ENCODE peak calls at places on chromosome 9, in nine cellular contexts. D, J, O, H, L, Z, X, K and N are unnamed samples. For H3K4me1, the result is how much of the 10 kb centered on the place peaks cover.

GRCh38 chr9:79195904-79196303 is 375.9 kb upstream of the TLE4 start:
- DNase-seq in D (no peak), J (no peak), O (no peak), H (peak), L (no peak), Z (no peak), X (no peak), K (no peak), N (no peak)

GRCh38 chr9:33734911-33735310 is 60.5 kb upstream of the PRSS3 start:
- DNase-seq in D (no peak), J (no peak), O (no peak), H (no peak), L (peak), Z (no peak), X (no peak), K (no peak), N (no peak)

GRCh38 chr9:117178596-117179111 is 236.2 kb downstream of the ASTN2 start:
- DNase-seq in D (no peak), J (peak), O (peak), H (no peak), L (no peak), Z (no peak), X (no peak), K (no peak), N (no peak)

GRCh38 chr9:90659626-90660364 is 17.2 kb upstream of the DIRAS2 start:
- DNase-seq in D (no peak), J (no peak), O (no peak), H (peak), L (peak), Z (no peak), X (no peak), K (no peak), N (no peak)

GRCh38 chr9:131476777-131477345 is 25.9 kb upstream of the POMT1 start:
- DNase-seq in D (no peak), J (no peak), O (no peak), H (no peak), L (no peak), Z (no peak), X (no peak), K (no peak), N (no peak)

GRCh38 chr9:133973791-133974630 is 18.1 kb downstream of the VAV2 start:
- DNase-seq in D (no peak), J (peak), O (peak), H (no peak), L (no peak), Z (no peak), X (peak), K (no peak), N (no peak)

GRCh38 chr9:90893706-90894105 is 92.1 kb downstream of the SYK start:
- DNase-seq in D (no peak), J (no peak), O (no peak), H (no peak), L (no peak), Z (no peak), X (no peak), K (no peak), N (no peak)

GRCh38 chr9:33125441-33125840 is 41.7 kb downstream of the B4GALT1 start:
- DNase-seq in D (no peak), J (no peak), O (no peak), H (no peak), L (no peak), Z (no peak), X (no peak), K (no peak), N (no peak)

GRCh38 chr9:137478613-137479314 is 19.6 kb upstream of the NSMF start:
- DNase-seq in D (no peak), J (no peak), O (peak), H (no peak), L (no peak), Z (no peak), X (no peak), K (peak), N (no peak)

GRCh38 chr9:124660341-124660801 is 110.7 kb downstream of the NR6A1 start:
- DNase-seq in D (no peak), J (peak), O (peak), H (peak), L (peak), Z (peak), X (peak), K (peak), N (no peak)

GRCh38 chr9:21153688-21154608 is 12.3 kb upstream of the IFNW1 start:
- DNase-seq in D (peak), J (peak), O (peak), H (peak), L (peak), Z (peak), X (peak), K (peak), N (peak)

GRCh38 chr9:81597749-81598497 is 91.4 kb downstream of the TLE1 start:
- DNase-seq in D (no peak), J (no peak), O (no peak), H (no peak), L (no peak), Z (no peak), X (no peak), K (no peak), N (no peak)

GRCh38 chr9:95028855-95029219 is 288.7 kb downstream of the FANCC start:
- DNase-seq in D (no peak), J (no peak), O (no peak), H (no peak), L (no peak), Z (no peak), X (no peak), K (no peak), N (no peak)

GRCh38 chr9:100590481-100590880 is 12.6 kb downstream of the CAVIN4 start:
- DNase-seq in D (no peak), J (no peak), O (no peak), H (peak), L (no peak), Z (no peak), X (no peak), K (no peak), N (no peak)

GRCh38 chr9:74500584-74500924 is 3.4 kb downstream of the RORB start:
- DNase-seq in D (no peak), J (peak), O (peak), H (no peak), L (no peak), Z (no peak), X (no peak), K (peak), N (no peak)

GRCh38 chr9:119963798-119964372 is 594.6 kb upstream of the BRINP1 start:
- DNase-seq in D (peak), J (peak), O (peak), H (peak), L (peak), Z (no peak), X (peak), K (peak), N (no peak)

GRCh38 chr9:130232899-130233586 is 32.5 kb upstream of the HMCN2 start:
- DNase-seq in D (no peak), J (no peak), O (no peak), H (no peak), L (no peak), Z (no peak), X (no peak), K (peak), N (no peak)

GRCh38 chr9:136651859-136652258 is 10.9 kb upstream of the EGFL7 start:
- DNase-seq in D (no peak), J (no peak), O (no peak), H (no peak), L (no peak), Z (no peak), X (no peak), K (no peak), N (no peak)

GRCh38 chr9:91162784-91163440 is 198.8 kb downstream of the AUH start:
- DNase-seq in D (no peak), J (no peak), O (no peak), H (no peak), L (peak), Z (peak), X (peak), K (no peak), N (peak)

GRCh38 chr9:134568116-134568515 is 73.5 kb upstream of the COL5A1 start:
- DNase-seq in D (no peak), J (no peak), O (no peak), H (no peak), L (no peak), Z (no peak), X (peak), K (no peak), N (no peak)

GRCh38 chr9:27377147-27377807 is 80.3 kb upstream of the EQTN start:
- DNase-seq in D (no peak), J (no peak), O (no peak), H (no peak), L (peak), Z (peak), X (peak), K (no peak), N (peak)

GRCh38 chr9:27293046-27293445 is 3.9 kb downstream of the EQTN start:
- DNase-seq in D (no peak), J (no peak), O (no peak), H (peak), L (no peak), Z (no peak), X (no peak), K (no peak), N (no peak)

GRCh38 chr9:14865206-14865605 is 45.0 kb downstream of the FREM1 start:
- DNase-seq in D (no peak), J (no peak), O (peak), H (no peak), L (no peak), Z (no peak), X (no peak), K (no peak), N (no peak)

GRCh38 chr9:130331573-130331972 is 66.0 kb downstream of the HMCN2 start:
- DNase-seq in D (no peak), J (peak), O (no peak), H (peak), L (no peak), Z (no peak), X (peak), K (peak), N (no peak)

GRCh38 chr9:88092699-88093359 is 45.4 kb downstream of the SPATA31C2 start:
- DNase-seq in D (no peak), J (no peak), O (no peak), H (no peak), L (no peak), Z (no peak), X (peak), K (peak), N (no peak)

GRCh38 chr9:136526625-136527066 is 19.2 kb downstream of the NOTCH1 start:
- DNase-seq in D (no peak), J (peak), O (no peak), H (no peak), L (no peak), Z (no peak), X (peak), K (no peak), N (no peak)

GRCh38 chr9:136088939-136089696 is 6.0 kb downstream of the NACC2 start:
- DNase-seq in D (no peak), J (peak), O (peak), H (no peak), L (no peak), Z (no peak), X (no peak), K (no peak), N (no peak)

GRCh38 chr9:20507431-20507830 is 114.9 kb downstream of the MLLT3 start:
- DNase-seq in D (no peak), J (no peak), O (no peak), H (no peak), L (no peak), Z (no peak), X (no peak), K (no peak), N (no peak)

GRCh38 chr9:109894921-109895758 is 115.1 kb downstream of the PALM2AKAP2 start:
- DNase-seq in D (no peak), J (no peak), O (no peak), H (peak), L (peak), Z (no peak), X (no peak), K (no peak), N (no peak)

GRCh38 chr9:79461735-79462134 is 110.0 kb upstream of the TLE4 start:
- DNase-seq in D (no peak), J (no peak), O (peak), H (no peak), L (no peak), Z (no peak), X (no peak), K (no peak), N (no peak)

GRCh38 chr9:124831642-124832364 is 21.5 kb upstream of the WDR38 start:
- DNase-seq in D (no peak), J (no peak), O (no peak), H (no peak), L (no peak), Z (no peak), X (no peak), K (no peak), N (no peak)

GRCh38 chr9:133509179-133510083 is 15.3 kb downstream of the MYMK start:
- DNase-seq in D (no peak), J (peak), O (peak), H (no peak), L (peak), Z (peak), X (peak), K (peak), N (no peak)

GRCh38 chr9:132647355-132647754 is 22.4 kb downstream of the DDX31 start:
- DNase-seq in D (no peak), J (no peak), O (no peak), H (peak), L (peak), Z (no peak), X (peak), K (no peak), N (no peak)

GRCh38 chr9:111561165-111561719 is 36.3 kb downstream of the ZNF483 start:
- DNase-seq in D (no peak), J (no peak), O (no peak), H (no peak), L (no peak), Z (no peak), X (no peak), K (no peak), N (no peak)
- H3K4me1 ChIP-seq in D (under half), J (under half), O (under half), H (under half), L (under half), Z (under half), X (under half), K (under half), N (under half)

GRCh38 chr9:85900504-85901201 is 40.3 kb upstream of the NAA35 start:
- DNase-seq in D (peak), J (peak), O (peak), H (peak), L (peak), Z (peak), X (peak), K (peak), N (no peak)

GRCh38 chr9:85897853-85898252 is 43.1 kb upstream of the NAA35 start:
- DNase-seq in D (no peak), J (no peak), O (no peak), H (no peak), L (no peak), Z (no peak), X (no peak), K (no peak), N (no peak)

GRCh38 chr9:85895685-85896084 is 45.3 kb upstream of the NAA35 start:
- DNase-seq in D (no peak), J (no peak), O (no peak), H (no peak), L (no peak), Z (no peak), X (no peak), K (no peak), N (no peak)

GRCh38 chr9:85898288-85898802 is 42.6 kb upstream of the NAA35 start:
- DNase-seq in D (no peak), J (no peak), O (no peak), H (no peak), L (no peak), Z (no peak), X (no peak), K (no peak), N (no peak)

GRCh38 chr9:85899388-85899787 is 41.6 kb upstream of the NAA35 start:
- DNase-seq in D (no peak), J (no peak), O (no peak), H (no peak), L (no peak), Z (no peak), X (no peak), K (no peak), N (no peak)
- TF ChIP-seq EZH2phosphoT487 in D (no peak), J (no peak), O (no peak), H (no peak), L (no peak), Z (no peak), X (no peak), K (no peak), N (no peak)

GRCh38 chr9:112489039-112489546 is 2.5 kb downstream of the KIAA1958 start:
- DNase-seq in D (no peak), J (peak), O (no peak), H (no peak), L (no peak), Z (no peak), X (no peak), K (peak), N (no peak)
- H3K4me3 ChIP-seq in D (no peak), J (peak), O (peak), H (peak), L (no peak), Z (peak), X (no peak), K (peak), N (no peak)

GRCh38 chr9:7974335-7975005 is 174.9 kb upstream of the DMAC1 start:
- DNase-seq in D (no peak), J (no peak), O (no peak), H (no peak), L (no peak), Z (peak), X (no peak), K (no peak), N (no peak)
- H3K4me1 ChIP-seq in D (under half), J (under half), O (under half), H (under half), L (under half), Z (half or more), X (under half), K (under half), N (under half)

GRCh38 chr9:126723807-126724172 is 81.0 kb upstream of the ZBTB43 start:
- DNase-seq in D (no peak), J (peak), O (peak), H (no peak), L (no peak), Z (peak), X (no peak), K (peak), N (no peak)
- TF ChIP-seq EZH2phosphoT487 in D (no peak), J (no peak), O (no peak), H (no peak), L (no peak), Z (no peak), X (no peak), K (no peak), N (no peak)

GRCh38 chr9:5917888-5918287 is 27.2 kb downstream of the MLANA start:
- DNase-seq in D (no peak), J (no peak), O (no peak), H (no peak), L (no peak), Z (no peak), X (no peak), K (no peak), N (no peak)

GRCh38 chr9:5920860-5921328 is 30.2 kb downstream of the MLANA start:
- DNase-seq in D (no peak), J (no peak), O (no peak), H (peak), L (no peak), Z (peak), X (no peak), K (no peak), N (no peak)

GRCh38 chr9:5917273-5917672 is 26.6 kb downstream of the MLANA start:
- DNase-seq in D (no peak), J (no peak), O (no peak), H (no peak), L (no peak), Z (no peak), X (no peak), K (no peak), N (no peak)

GRCh38 chr9:5918460-5918859 is 27.8 kb downstream of the MLANA start:
- DNase-seq in D (no peak), J (no peak), O (no peak), H (no peak), L (no peak), Z (no peak), X (no peak), K (no peak), N (no peak)

DNA sequence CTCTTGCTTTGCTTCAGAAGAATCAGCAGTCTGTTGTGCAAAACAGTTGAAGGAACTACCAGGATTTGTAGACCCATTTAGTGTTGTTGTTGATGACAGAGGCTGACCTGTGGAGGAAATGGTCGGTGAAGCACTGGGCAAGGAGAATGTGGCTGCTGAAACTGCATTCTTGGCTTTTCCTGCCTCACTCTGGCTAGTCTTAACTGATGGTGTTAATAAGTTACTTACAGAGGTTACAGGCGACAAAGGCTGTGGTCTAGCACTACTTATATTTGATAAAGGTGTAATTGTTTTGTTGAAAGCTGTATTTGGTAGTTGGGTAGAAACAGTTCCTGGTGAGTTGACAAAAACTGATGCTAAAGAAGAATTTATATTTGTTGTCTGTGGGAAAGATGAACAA is 31.5 kb downstream of the MLANA start:
- DNase-seq in D (no peak), J (no peak), O (no peak), H (no peak), L (no peak), Z (no peak), X (no peak), K (no peak), N (no peak)
- H3K4me3 ChIP-seq in D (no peak), J (no peak), O (no peak), H (no peak), L (no peak), Z (no peak), X (no peak), K (no peak), N (no peak)

GRCh38 chr9:127989094-127989493 is 8.3 kb upstream of the EEIG1 start:
- DNase-seq in D (no peak), J (no peak), O (no peak), H (no peak), L (no peak), Z (no peak), X (no peak), K (no peak), N (no peak)
- H3K4me1 ChIP-seq in D (under half), J (under half), O (under half), H (under half), L (under half), Z (half or more), X (under half), K (under half), N (under half)

DNA sequence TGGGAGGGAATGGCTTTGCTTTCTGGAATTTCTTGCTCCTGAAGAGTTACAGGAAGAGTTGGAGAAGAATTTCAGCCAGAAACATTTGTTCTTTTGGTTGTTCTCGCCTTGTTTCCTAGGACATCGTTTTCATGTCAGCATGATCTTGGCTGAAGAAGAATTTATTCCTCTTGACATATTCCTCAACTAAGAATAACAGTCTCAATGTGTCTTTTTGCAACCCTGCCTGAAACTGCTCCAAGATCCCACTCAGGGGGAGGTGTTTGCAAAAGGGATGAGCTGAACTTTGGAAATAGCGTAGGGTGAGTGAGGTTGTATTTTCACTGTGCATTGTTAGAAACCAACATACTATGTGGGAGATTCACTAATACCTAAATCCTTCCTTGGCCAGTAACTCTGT is 26.1 kb downstream of the MAMDC2 start:
- DNase-seq in D (no peak), J (no peak), O (no peak), H (no peak), L (no peak), Z (no peak), X (no peak), K (no peak), N (no peak)
- TF ChIP-seq EZH2phosphoT487 in D (no peak), J (no peak), O (no peak), H (no peak), L (no peak), Z (no peak), X (no peak), K (no peak), N (no peak)

DNA sequence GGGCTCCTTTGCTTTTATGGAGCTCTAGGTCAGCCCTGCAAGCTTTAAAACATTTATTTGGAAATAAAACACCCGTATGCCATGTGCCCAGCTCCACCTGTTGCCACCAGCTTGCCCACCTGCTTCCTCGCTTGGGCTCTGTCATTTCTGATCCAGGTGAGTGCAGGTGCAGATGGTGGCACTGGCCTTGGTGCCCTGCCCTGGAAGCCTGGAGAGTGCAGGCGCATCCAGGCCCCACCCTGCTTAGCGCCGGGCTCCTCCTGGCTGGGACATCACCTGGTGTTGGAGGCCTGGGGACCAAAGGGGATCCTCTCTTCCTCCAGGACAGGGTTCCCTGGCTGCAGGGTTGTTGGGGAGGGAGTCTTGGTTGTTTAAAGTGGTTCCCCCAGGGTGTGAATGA is 35.8 kb downstream of the WNK2 start:
- DNase-seq in D (no peak), J (no peak), O (no peak), H (no peak), L (no peak), Z (no peak), X (no peak), K (no peak), N (no peak)
- H3K4me3 ChIP-seq in D (no peak), J (no peak), O (no peak), H (no peak), L (no peak), Z (no peak), X (no peak), K (no peak), N (no peak)